ENCODE peak calls at places on chromosomes 12 and 14, in seven cellular contexts. S is GF-D8; D is fibroblast of villous mesenchyme; C is right cardiac atrium; L is pulmonary artery endothelial cell; P is stimulated activated CD8-positive, alpha-beta memory T cell treated with anti-CD3 and anti-CD28 coated beads, Interleukin-15, amount 100 ng/mL, for 4 hours; J is stimulated activated CD4-positive, alpha-beta T cell treated with anti-CD3 and anti-CD28 coated beads, TNF-alpha, amount 100 ng/mL, for 4 hours. G is an unnamed sample.

GRCh38 chr12:1281683-1282366 is 290.8 kb downstream of the ERC1 start:
- DNase-seq in S (no peak), D (peak), C (no peak), L (no peak), P (no peak), J (no peak), G (no peak)

GRCh38 chr14:105047283-105048016 is 17.8 kb downstream of the GPR132 start:
- DNase-seq in S (no peak), D (no peak), C (no peak), L (no peak), P (no peak), J (no peak), G (no peak)

GRCh38 chr12:52871291-52871961 is 22.6 kb upstream of the KRT78 start:
- DNase-seq in S (no peak), D (peak), C (peak), L (no peak), P (peak), J (no peak), G (no peak)

GRCh38 chr14:81582420-81582819 is 48.8 kb upstream of the SEL1L start:
- DNase-seq in S (no peak), D (no peak), C (no peak), L (no peak), P (no peak), J (no peak), G (no peak)

GRCh38 chr14:59425322-59425945 is 39.7 kb downstream of the GPR135 start:
- DNase-seq in S (no peak), D (peak), C (peak), L (no peak), P (no peak), J (no peak), G (no peak)

GRCh38 chr12:2292560-2292959 is 239.8 kb downstream of the CACNA1C start:
- DNase-seq in S (no peak), D (no peak), C (no peak), L (no peak), P (no peak), J (no peak), G (no peak)

GRCh38 chr14:63186453-63186852 is 17.8 kb upstream of the RHOJ start:
- DNase-seq in S (no peak), D (peak), C (no peak), L (no peak), P (no peak), J (no peak), G (no peak)

GRCh38 chr12:77133566-77133965 is 68.2 kb upstream of the E2F7 start:
- DNase-seq in S (no peak), D (peak), C (peak), L (no peak), P (no peak), J (no peak), G (no peak)

GRCh38 chr12:91926810-91927209 is 218.8 kb downstream of the BTG1 start:
- DNase-seq in S (no peak), D (peak), C (no peak), L (peak), P (no peak), J (no peak), G (no peak)

GRCh38 chr12:14643247-14643646 is 53.2 kb downstream of the GUCY2C start:
- DNase-seq in S (peak), D (peak), C (no peak), L (no peak), P (no peak), J (no peak), G (no peak)

GRCh38 chr12:98513379-98514318 is 1.7 kb upstream of the TMPO start:
- DNase-seq in S (peak), D (no peak), C (no peak), L (no peak), P (no peak), J (no peak), G (peak)

GRCh38 chr12:112973712-112974305 is 4.5 kb upstream of the OAS2 start:
- DNase-seq in S (no peak), D (no peak), C (no peak), L (no peak), P (no peak), J (no peak), G (no peak)

GRCh38 chr14:105487449-105487985 is 831 bp downstream of the CRIP1 start:
- DNase-seq in S (no peak), D (no peak), C (peak), L (no peak), P (peak), J (no peak), G (peak)

GRCh38 chr12:6089041-6089823 is 35.2 kb downstream of the VWF start:
- DNase-seq in S (no peak), D (no peak), C (no peak), L (no peak), P (no peak), J (no peak), G (no peak)

GRCh38 chr12:71157601-71158233 is at the start of gene TSPAN8:
- DNase-seq in S (no peak), D (no peak), C (no peak), L (no peak), P (no peak), J (no peak), G (no peak)

GRCh38 chr14:100769035-100769939 is 42.6 kb downstream of the DLK1 start:
- DNase-seq in S (no peak), D (no peak), C (no peak), L (no peak), P (no peak), J (no peak), G (no peak)

GRCh38 chr12:84995646-84996045 is 40.4 kb downstream of the TSPAN19 start:
- DNase-seq in S (no peak), D (no peak), C (no peak), L (no peak), P (no peak), J (no peak), G (no peak)

GRCh38 chr14:43587183-43587582 is 919.9 kb downstream of the FSCB start:
- DNase-seq in S (no peak), D (no peak), C (no peak), L (no peak), P (no peak), J (no peak), G (no peak)

GRCh38 chr12:56687225-56688128 is 607 bp downstream of the PTGES3 start:
- DNase-seq in S (peak), D (peak), C (peak), L (no peak), P (peak), J (peak), G (peak)

GRCh38 chr14:79426103-79426755 is 785.1 kb downstream of the DIO2 start:
- DNase-seq in S (no peak), D (no peak), C (no peak), L (no peak), P (no peak), J (no peak), G (no peak)

GRCh38 chr12:13167906-13168305 is 28.6 kb upstream of the EMP1 start:
- DNase-seq in S (no peak), D (no peak), C (no peak), L (no peak), P (no peak), J (no peak), G (no peak)

GRCh38 chr12:90399317-90399716 is 555.7 kb downstream of the CCER1 start:
- DNase-seq in S (no peak), D (peak), C (no peak), L (no peak), P (no peak), J (no peak), G (no peak)

GRCh38 chr12:95218164-95218851 is 701 bp downstream of the VEZT start:
- DNase-seq in S (peak), D (no peak), C (no peak), L (no peak), P (no peak), J (no peak), G (no peak)

GRCh38 chr12:115570271-115570777 is 707.2 kb downstream of the MED13L start:
- DNase-seq in S (no peak), D (peak), C (no peak), L (no peak), P (no peak), J (no peak), G (no peak)

GRCh38 chr12:95102916-95103671 is 29.7 kb upstream of the NR2C1 start:
- DNase-seq in S (peak), D (peak), C (no peak), L (peak), P (no peak), J (no peak), G (peak)

G was measured in stimulated activated effector memory CD8-positive, alpha-beta T cell treated with anti-CD3 and anti-CD28 coated beads, Interleukin-12 subunit alpha, Interleukin-12 subunit beta, amount 100 ng/mL, for 72 hours.